ENCODE peak calls at places on chromosomes 2 and 18, in ten cellular contexts. O is cardiac muscle cell; E is NCI-H446; G is CD4-positive, alpha-beta memory T cell; R is T-helper 1 cell; Z is psoas muscle; B is ovary; T is right lobe of liver; Y is hypothalamus; F is stimulated activated CD4-positive, alpha-beta T cell treated with anti-CD3 and anti-CD28 coated beads, TNF-alpha, amount 100 ng/mL, for 48 hours. A is an unnamed sample.

GRCh38 chr2:121209014-121209610 is 75.9 kb downstream of the TFCP2L1 start:
- DNase-seq in O (no peak), E (no peak), G (no peak), R (no peak), Z (no peak), B (no peak), T (no peak), Y (no peak), F (no peak), A (no peak)

GRCh38 chr2:42804338-42804737 is 12.0 kb upstream of the HAAO start:
- DNase-seq in O (no peak), E (no peak), G (no peak), R (no peak), Z (no peak), B (no peak), T (no peak), Y (no peak), F (no peak), A (no peak)

GRCh38 chr2:241072553-241073165 is 29.4 kb downstream of the MTERF4 start:
- DNase-seq in O (no peak), E (no peak), G (no peak), R (no peak), Z (no peak), B (peak; percentile 8), T (no peak), Y (no peak), F (no peak), A (no peak)

GRCh38 chr2:129934044-129934822 is 45.2 kb upstream of the RAB6C start:
- DNase-seq in O (peak; percentile 23), E (no peak), G (no peak), R (no peak), Z (no peak), B (no peak), T (no peak), Y (no peak), F (no peak), A (no peak)

GRCh38 chr2:74291891-74292621 is 51.2 kb downstream of the SLC4A5 start:
- DNase-seq in O (no peak), E (peak; percentile 27), G (no peak), R (no peak), Z (no peak), B (no peak), T (no peak), Y (no peak), F (no peak), A (no peak)

GRCh38 chr2:48414980-48415764 is 114.8 kb upstream of the STON1 start:
- DNase-seq in O (no peak), E (peak; percentile 65), G (no peak), R (no peak), Z (no peak), B (no peak), T (peak; percentile 90), Y (peak; percentile 74), F (no peak), A (no peak)

GRCh38 chr2:69685321-69686048 is 41.9 kb upstream of the AAK1 start:
- DNase-seq in O (no peak), E (no peak), G (no peak), R (no peak), Z (no peak), B (no peak), T (peak; percentile 61), Y (no peak), F (no peak), A (no peak)

GRCh38 chr18:33839452-33840225 is 261.6 kb downstream of the ASXL3 start:
- DNase-seq in O (peak; percentile 71), E (peak; percentile 49), G (no peak), R (no peak), Z (peak; percentile 14), B (no peak), T (peak; percentile 63), Y (no peak), F (no peak), A (peak; percentile 67)

GRCh38 chr18:32257073-32257780 is 67.4 kb downstream of the MEP1B start:
- DNase-seq in O (no peak), E (no peak), G (no peak), R (no peak), Z (no peak), B (no peak), T (no peak), Y (no peak), F (no peak), A (no peak)

GRCh38 chr18:63016270-63016669 is 300.9 kb downstream of the PHLPP1 start:
- DNase-seq in O (peak; percentile 73), E (no peak), G (peak; percentile 59), R (peak; percentile 25), Z (no peak), B (peak; percentile 62), T (no peak), Y (no peak), F (peak; percentile 40), A (no peak)

GRCh38 chr18:519019-519879 is 18.7 kb upstream of the COLEC12 start:
- DNase-seq in O (peak; percentile 12), E (no peak), G (no peak), R (no peak), Z (peak; percentile 36), B (peak; percentile 43), T (no peak), Y (peak; percentile 29), F (no peak), A (no peak)

GRCh38 chr2:217922101-217923006 is 80.4 kb downstream of the TNS1 start:
- DNase-seq in O (no peak), E (no peak), G (no peak), R (no peak), Z (peak; percentile 57), B (peak; percentile 72), T (no peak), Y (no peak), F (no peak), A (no peak)

GRCh38 chr2:27014771-27015433 is 17.9 kb upstream of the TMEM214 start:
- DNase-seq in O (no peak), E (no peak), G (no peak), R (no peak), Z (no peak), B (no peak), T (no peak), Y (no peak), F (no peak), A (no peak)

GRCh38 chr2:84906900-84907714 is 1.7 kb downstream of the TMSB10 start:
- DNase-seq in O (peak; percentile 4), E (no peak), G (peak; percentile 65), R (peak; percentile 41), Z (peak; percentile 65), B (peak; percentile 59), T (peak; percentile 61), Y (peak; percentile 40), F (no peak), A (no peak)

GRCh38 chr2:65393743-65394422 is 38.5 kb downstream of the SPRED2 start:
- DNase-seq in O (no peak), E (no peak), G (no peak), R (no peak), Z (no peak), B (no peak), T (no peak), Y (no peak), F (no peak), A (no peak)

GRCh38 chr2:155766342-155767115 is 566.0 kb downstream of the NR4A2 start:
- DNase-seq in O (no peak), E (no peak), G (no peak), R (no peak), Z (no peak), B (no peak), T (no peak), Y (no peak), F (no peak), A (no peak)

GRCh38 chr18:72941001-72941400 is 73.2 kb upstream of the NETO1 start:
- DNase-seq in O (peak; percentile 1), E (no peak), G (no peak), R (no peak), Z (no peak), B (no peak), T (no peak), Y (no peak), F (no peak), A (no peak)

GRCh38 chr2:113873867-113874266 is 16.0 kb upstream of the ACTR3 start:
- DNase-seq in O (no peak), E (no peak), G (no peak), R (no peak), Z (no peak), B (no peak), T (no peak), Y (no peak), F (no peak), A (no peak)

GRCh38 chr18:79533146-79533545 is 137.4 kb downstream of the NFATC1 start:
- DNase-seq in O (no peak), E (no peak), G (no peak), R (no peak), Z (no peak), B (no peak), T (peak; percentile 39), Y (no peak), F (no peak), A (no peak)

GRCh38 chr18:55588876-55589595 is 1.0 kb upstream of the TCF4 start:
- DNase-seq in O (no peak), E (no peak), G (no peak), R (no peak), Z (no peak), B (no peak), T (no peak), Y (no peak), F (no peak), A (no peak)

GRCh38 chr2:56025469-56026193 is 102.0 kb upstream of the EFEMP1 start:
- DNase-seq in O (no peak), E (no peak), G (no peak), R (no peak), Z (no peak), B (no peak), T (no peak), Y (no peak), F (no peak), A (no peak)

GRCh38 chr2:90069290-90069894 is 1377.9 kb downstream of the RPIA start:
- DNase-seq in O (peak; percentile 45), E (no peak), G (no peak), R (no peak), Z (peak; percentile 18), B (no peak), T (peak; percentile 49), Y (no peak), F (no peak), A (peak; percentile 13)

GRCh38 chr2:223771480-223771879 is 65.9 kb downstream of the AP1S3 start:
- DNase-seq in O (no peak), E (no peak), G (no peak), R (no peak), Z (no peak), B (no peak), T (no peak), Y (no peak), F (no peak), A (no peak)

GRCh38 chr18:46481847-46482245 is 175.2 kb downstream of the LOXHD1 start:
- DNase-seq in O (no peak), E (no peak), G (no peak), R (no peak), Z (no peak), B (no peak), T (no peak), Y (no peak), F (no peak), A (no peak)

GRCh38 chr18:21315741-21316187 is 73.7 kb downstream of the GREB1L start:
- DNase-seq in O (peak; percentile 52), E (no peak), G (no peak), R (no peak), Z (no peak), B (no peak), T (no peak), Y (no peak), F (no peak), A (no peak)

GRCh38 chr2:136932700-136933099 is 167.4 kb downstream of the THSD7B start:
- DNase-seq in O (peak; percentile 68), E (no peak), G (no peak), R (no peak), Z (no peak), B (no peak), T (no peak), Y (no peak), F (no peak), A (no peak)

GRCh38 chr18:57390044-57390443 is 37.7 kb downstream of the ST8SIA3 start:
- DNase-seq in O (no peak), E (no peak), G (no peak), R (no peak), Z (no peak), B (no peak), T (peak; percentile 66), Y (no peak), F (no peak), A (no peak)

GRCh38 chr2:217837001-217837491 is 165.7 kb downstream of the TNS1 start:
- DNase-seq in O (no peak), E (no peak), G (no peak), R (no peak), Z (peak; percentile 85), B (peak; percentile 62), T (no peak), Y (peak; percentile 56), F (no peak), A (no peak)